ENCODE peak calls at places on chromosome 11, in ten cellular contexts. One of them, this sample, is unnamed.

GRCh38 chr11:64791781-64792291 is 11.2 kb downstream of the MAP4K2 start:
- DNase-seq in amniotic stem cell: no peak
- DNase-seq in H54: no peak
- DNase-seq in mucosa of descending colon: no peak
- DNase-seq in glutamatergic neuron: no peak
- DNase-seq in uterus: no peak
- DNase-seq in smooth muscle cell of the brain vasculature: no peak
- DNase-seq in heart left ventricle: no peak
- DNase-seq in K562: no peak
- DNase-seq in activated T-cell treated with anti-CD3 and anti-CD28 coated beads for 48 hours: no peak
- DNase-seq in this sample: no peak

GRCh38 chr11:77407613-77408012 is 66.3 kb downstream of the PAK1 start:
- DNase-seq in H54: peak
- DNase-seq in activated T-cell treated with anti-CD3 and anti-CD28 coated beads for 48 hours: no peak
- DNase-seq in uterus: peak
- DNase-seq in glutamatergic neuron: no peak
- DNase-seq in mucosa of descending colon: peak
- DNase-seq in smooth muscle cell of the brain vasculature: peak
- DNase-seq in K562: no peak
- DNase-seq in amniotic stem cell: peak
- DNase-seq in heart left ventricle: no peak
- DNase-seq in this sample: no peak

GRCh38 chr11:75233688-75234295 is 6.8 kb upstream of the TPBGL start:
- DNase-seq in glutamatergic neuron: no peak
- DNase-seq in K562: no peak
- DNase-seq in H54: peak
- DNase-seq in uterus: no peak
- DNase-seq in mucosa of descending colon: no peak
- DNase-seq in amniotic stem cell: peak
- DNase-seq in activated T-cell treated with anti-CD3 and anti-CD28 coated beads for 48 hours: no peak
- DNase-seq in heart left ventricle: no peak
- DNase-seq in smooth muscle cell of the brain vasculature: peak
- DNase-seq in this sample: peak

GRCh38 chr11:2445107-2445947 is 519 bp downstream of the KCNQ1 start:
- DNase-seq in K562: no peak
- DNase-seq in amniotic stem cell: no peak
- DNase-seq in H54: no peak
- DNase-seq in heart left ventricle: peak
- DNase-seq in activated T-cell treated with anti-CD3 and anti-CD28 coated beads for 48 hours: peak
- DNase-seq in smooth muscle cell of the brain vasculature: no peak
- DNase-seq in uterus: no peak
- DNase-seq in mucosa of descending colon: peak
- DNase-seq in glutamatergic neuron: peak
- DNase-seq in this sample: no peak

GRCh38 chr11:118411523-118411922 is 10.1 kb downstream of the ATP5MG start:
- DNase-seq in amniotic stem cell: no peak
- DNase-seq in K562: no peak
- DNase-seq in mucosa of descending colon: no peak
- DNase-seq in smooth muscle cell of the brain vasculature: no peak
- DNase-seq in glutamatergic neuron: no peak
- DNase-seq in heart left ventricle: no peak
- DNase-seq in H54: no peak
- DNase-seq in activated T-cell treated with anti-CD3 and anti-CD28 coated beads for 48 hours: no peak
- DNase-seq in uterus: no peak
- DNase-seq in this sample: no peak

GRCh38 chr11:47244664-47245350 is 3.8 kb downstream of the ACP2 start:
- DNase-seq in H54: no peak
- DNase-seq in heart left ventricle: peak
- DNase-seq in uterus: no peak
- DNase-seq in mucosa of descending colon: no peak
- DNase-seq in amniotic stem cell: no peak
- DNase-seq in smooth muscle cell of the brain vasculature: no peak
- DNase-seq in K562: no peak
- DNase-seq in glutamatergic neuron: no peak
- DNase-seq in activated T-cell treated with anti-CD3 and anti-CD28 coated beads for 48 hours: no peak
- DNase-seq in this sample: no peak

GRCh38 chr11:119258983-119259382 is 52.8 kb downstream of the CBL start:
- DNase-seq in smooth muscle cell of the brain vasculature: no peak
- DNase-seq in heart left ventricle: no peak
- DNase-seq in mucosa of descending colon: no peak
- DNase-seq in activated T-cell treated with anti-CD3 and anti-CD28 coated beads for 48 hours: no peak
- DNase-seq in K562: no peak
- DNase-seq in H54: no peak
- DNase-seq in glutamatergic neuron: no peak
- DNase-seq in amniotic stem cell: no peak
- DNase-seq in uterus: no peak
- DNase-seq in this sample: no peak

GRCh38 chr11:70212227-70212811 is 9.2 kb downstream of the FADD start:
- DNase-seq in glutamatergic neuron: no peak
- DNase-seq in uterus: no peak
- DNase-seq in activated T-cell treated with anti-CD3 and anti-CD28 coated beads for 48 hours: no peak
- DNase-seq in amniotic stem cell: no peak
- DNase-seq in mucosa of descending colon: peak
- DNase-seq in heart left ventricle: no peak
- DNase-seq in smooth muscle cell of the brain vasculature: no peak
- DNase-seq in K562: no peak
- DNase-seq in H54: no peak
- DNase-seq in this sample: no peak

GRCh38 chr11:42170601-42171000 is 711.1 kb upstream of the LRRC4C start:
- DNase-seq in uterus: no peak
- DNase-seq in mucosa of descending colon: no peak
- DNase-seq in K562: no peak
- DNase-seq in activated T-cell treated with anti-CD3 and anti-CD28 coated beads for 48 hours: no peak
- DNase-seq in H54: no peak
- DNase-seq in glutamatergic neuron: no peak
- DNase-seq in heart left ventricle: no peak
- DNase-seq in amniotic stem cell: no peak
- DNase-seq in smooth muscle cell of the brain vasculature: no peak
- DNase-seq in this sample: no peak

GRCh38 chr11:75376175-75376574 is 23.1 kb upstream of the RPS3 start:
- DNase-seq in K562: peak
- DNase-seq in H54: no peak
- DNase-seq in glutamatergic neuron: no peak
- DNase-seq in heart left ventricle: no peak
- DNase-seq in uterus: no peak
- DNase-seq in amniotic stem cell: no peak
- DNase-seq in smooth muscle cell of the brain vasculature: no peak
- DNase-seq in activated T-cell treated with anti-CD3 and anti-CD28 coated beads for 48 hours: no peak
- DNase-seq in mucosa of descending colon: no peak
- DNase-seq in this sample: no peak

GRCh38 chr11:112632866-112633505 is 328.2 kb upstream of the NCAM1 start:
- DNase-seq in glutamatergic neuron: no peak
- DNase-seq in heart left ventricle: no peak
- DNase-seq in amniotic stem cell: no peak
- DNase-seq in H54: no peak
- DNase-seq in uterus: no peak
- DNase-seq in K562: no peak
- DNase-seq in activated T-cell treated with anti-CD3 and anti-CD28 coated beads for 48 hours: no peak
- DNase-seq in mucosa of descending colon: no peak
- DNase-seq in smooth muscle cell of the brain vasculature: no peak
- DNase-seq in this sample: no peak

GRCh38 chr11:61830318-61831105 is 2.4 kb downstream of the FADS2 start:
- DNase-seq in H54: no peak
- DNase-seq in glutamatergic neuron: no peak
- DNase-seq in heart left ventricle: no peak
- DNase-seq in activated T-cell treated with anti-CD3 and anti-CD28 coated beads for 48 hours: no peak
- DNase-seq in mucosa of descending colon: no peak
- DNase-seq in K562: no peak
- DNase-seq in uterus: peak
- DNase-seq in smooth muscle cell of the brain vasculature: no peak
- DNase-seq in amniotic stem cell: no peak
- DNase-seq in this sample: peak

GRCh38 chr11:96817488-96817887 is 427.7 kb downstream of the JRKL start:
- DNase-seq in K562: peak
- DNase-seq in glutamatergic neuron: no peak
- DNase-seq in H54: no peak
- DNase-seq in heart left ventricle: no peak
- DNase-seq in amniotic stem cell: no peak
- DNase-seq in mucosa of descending colon: no peak
- DNase-seq in activated T-cell treated with anti-CD3 and anti-CD28 coated beads for 48 hours: no peak
- DNase-seq in uterus: no peak
- DNase-seq in smooth muscle cell of the brain vasculature: no peak
- DNase-seq in this sample: no peak

GRCh38 chr11:130555251-130555841 is 106.9 kb downstream of the ADAMTS15 start:
- DNase-seq in smooth muscle cell of the brain vasculature: no peak
- DNase-seq in mucosa of descending colon: no peak
- DNase-seq in heart left ventricle: no peak
- DNase-seq in glutamatergic neuron: no peak
- DNase-seq in activated T-cell treated with anti-CD3 and anti-CD28 coated beads for 48 hours: no peak
- DNase-seq in K562: no peak
- DNase-seq in H54: no peak
- DNase-seq in uterus: no peak
- DNase-seq in amniotic stem cell: no peak
- DNase-seq in this sample: no peak

GRCh38 chr11:50078001-50078400 is 45.3 kb downstream of the OR4C45 start:
- DNase-seq in amniotic stem cell: no peak
- DNase-seq in K562: no peak
- DNase-seq in heart left ventricle: no peak
- DNase-seq in uterus: no peak
- DNase-seq in smooth muscle cell of the brain vasculature: no peak
- DNase-seq in glutamatergic neuron: no peak
- DNase-seq in H54: no peak
- DNase-seq in activated T-cell treated with anti-CD3 and anti-CD28 coated beads for 48 hours: no peak
- DNase-seq in mucosa of descending colon: no peak
- DNase-seq in this sample: no peak

GRCh38 chr11:75572744-75573143 is 10.7 kb downstream of the SERPINH1 start:
- DNase-seq in glutamatergic neuron: no peak
- DNase-seq in mucosa of descending colon: no peak
- DNase-seq in smooth muscle cell of the brain vasculature: no peak
- DNase-seq in amniotic stem cell: no peak
- DNase-seq in activated T-cell treated with anti-CD3 and anti-CD28 coated beads for 48 hours: no peak
- DNase-seq in heart left ventricle: no peak
- DNase-seq in K562: no peak
- DNase-seq in uterus: no peak
- DNase-seq in H54: no peak
- DNase-seq in this sample: no peak

GRCh38 chr11:8242113-8242475 is 21.6 kb downstream of the LMO1 start:
- DNase-seq in activated T-cell treated with anti-CD3 and anti-CD28 coated beads for 48 hours: no peak
- DNase-seq in uterus: no peak
- DNase-seq in amniotic stem cell: no peak
- DNase-seq in glutamatergic neuron: no peak
- DNase-seq in smooth muscle cell of the brain vasculature: no peak
- DNase-seq in mucosa of descending colon: peak
- DNase-seq in heart left ventricle: peak
- DNase-seq in K562: no peak
- DNase-seq in H54: no peak
- DNase-seq in this sample: no peak

GRCh38 chr11:11533751-11534150 is 88.1 kb downstream of the GALNT18 start:
- DNase-seq in K562: no peak
- DNase-seq in glutamatergic neuron: no peak
- DNase-seq in heart left ventricle: no peak
- DNase-seq in activated T-cell treated with anti-CD3 and anti-CD28 coated beads for 48 hours: no peak
- DNase-seq in smooth muscle cell of the brain vasculature: no peak
- DNase-seq in amniotic stem cell: no peak
- DNase-seq in uterus: no peak
- DNase-seq in H54: no peak
- DNase-seq in mucosa of descending colon: no peak
- DNase-seq in this sample: no peak

GRCh38 chr11:110989734-110990133 is 255.8 kb upstream of the POU2AF2 start:
- DNase-seq in activated T-cell treated with anti-CD3 and anti-CD28 coated beads for 48 hours: no peak
- DNase-seq in heart left ventricle: no peak
- DNase-seq in K562: no peak
- DNase-seq in mucosa of descending colon: no peak
- DNase-seq in uterus: peak
- DNase-seq in glutamatergic neuron: no peak
- DNase-seq in H54: no peak
- DNase-seq in smooth muscle cell of the brain vasculature: no peak
- DNase-seq in amniotic stem cell: no peak
- DNase-seq in this sample: no peak

GRCh38 chr11:120612363-120613263 is 101.1 kb downstream of the GRIK4 start:
- DNase-seq in amniotic stem cell: no peak
- DNase-seq in K562: no peak
- DNase-seq in mucosa of descending colon: no peak
- DNase-seq in uterus: no peak
- DNase-seq in heart left ventricle: no peak
- DNase-seq in activated T-cell treated with anti-CD3 and anti-CD28 coated beads for 48 hours: no peak
- DNase-seq in smooth muscle cell of the brain vasculature: no peak
- DNase-seq in glutamatergic neuron: no peak
- DNase-seq in H54: no peak
- DNase-seq in this sample: no peak

GRCh38 chr11:16853266-16853665 is 114.8 kb downstream of the C11orf58 start:
- DNase-seq in K562: peak
- DNase-seq in activated T-cell treated with anti-CD3 and anti-CD28 coated beads for 48 hours: no peak
- DNase-seq in heart left ventricle: no peak
- DNase-seq in amniotic stem cell: no peak
- DNase-seq in H54: no peak
- DNase-seq in smooth muscle cell of the brain vasculature: no peak
- DNase-seq in uterus: no peak
- DNase-seq in mucosa of descending colon: no peak
- DNase-seq in glutamatergic neuron: no peak
- DNase-seq in this sample: peak

GRCh38 chr11:27672836-27673464 is 27.3 kb downstream of the BDNF start:
- DNase-seq in glutamatergic neuron: no peak
- DNase-seq in activated T-cell treated with anti-CD3 and anti-CD28 coated beads for 48 hours: no peak
- DNase-seq in H54: no peak
- DNase-seq in K562: no peak
- DNase-seq in heart left ventricle: no peak
- DNase-seq in uterus: no peak
- DNase-seq in amniotic stem cell: no peak
- DNase-seq in smooth muscle cell of the brain vasculature: no peak
- DNase-seq in mucosa of descending colon: no peak
- DNase-seq in this sample: no peak

This sample was measured in erythroblast.